ENCODE peak calls at places on chromosome 15, in six cellular contexts. One of them, this sample, is unnamed.

GRCh38 chr15:26970712-26971210 is at the start of gene GABRG3:
- DNase-seq in HEK293T: no peak
- DNase-seq in neuronal stem cell: peak
- DNase-seq in AG09319: no peak
- DNase-seq in COR-L47: peak
- DNase-seq in Peyer's patch: no peak
- DNase-seq in this sample: peak

GRCh38 chr15:92599394-92599970 is 56.1 kb downstream of the FAM174B start:
- DNase-seq in HEK293T: no peak
- DNase-seq in neuronal stem cell: no peak
- DNase-seq in AG09319: no peak
- DNase-seq in COR-L47: no peak
- DNase-seq in Peyer's patch: no peak
- DNase-seq in this sample: no peak

GRCh38 chr15:88621789-88622604 is 857 bp downstream of the AEN start:
- DNase-seq in HEK293T: no peak
- DNase-seq in neuronal stem cell: no peak
- DNase-seq in AG09319: no peak
- DNase-seq in COR-L47: no peak
- DNase-seq in Peyer's patch: peak
- DNase-seq in this sample: no peak

GRCh38 chr15:22895465-22896190 is 57.2 kb downstream of the NIPA2 start:
- DNase-seq in HEK293T: no peak
- DNase-seq in neuronal stem cell: no peak
- DNase-seq in AG09319: no peak
- DNase-seq in COR-L47: no peak
- DNase-seq in Peyer's patch: no peak
- DNase-seq in this sample: no peak

GRCh38 chr15:90307661-90308060 is 42.2 kb downstream of the NGRN start:
- DNase-seq in HEK293T: no peak
- DNase-seq in neuronal stem cell: no peak
- DNase-seq in AG09319: no peak
- DNase-seq in COR-L47: no peak
- DNase-seq in Peyer's patch: no peak
- DNase-seq in this sample: no peak

GRCh38 chr15:96348112-96349027 is 17.9 kb downstream of the NR2F2 start:
- DNase-seq in HEK293T: no peak
- DNase-seq in neuronal stem cell: no peak
- DNase-seq in AG09319: no peak
- DNase-seq in COR-L47: no peak
- DNase-seq in Peyer's patch: no peak
- DNase-seq in this sample: peak

GRCh38 chr15:75233504-75234190 is 24.5 kb upstream of the GOLGA6C start:
- DNase-seq in HEK293T: no peak
- DNase-seq in neuronal stem cell: no peak
- DNase-seq in AG09319: no peak
- DNase-seq in COR-L47: no peak
- DNase-seq in Peyer's patch: no peak
- DNase-seq in this sample: no peak

GRCh38 chr15:70101459-70102113 is 3.9 kb upstream of the TLE3 start:
- DNase-seq in HEK293T: peak
- DNase-seq in neuronal stem cell: peak
- DNase-seq in AG09319: peak
- DNase-seq in COR-L47: peak
- DNase-seq in Peyer's patch: no peak
- DNase-seq in this sample: peak

GRCh38 chr15:94327356-94327936 is 96.1 kb downstream of the MCTP2 start:
- DNase-seq in HEK293T: peak
- DNase-seq in neuronal stem cell: no peak
- DNase-seq in AG09319: no peak
- DNase-seq in COR-L47: peak
- DNase-seq in Peyer's patch: no peak
- DNase-seq in this sample: peak

GRCh38 chr15:68574051-68574450 is 4.7 kb upstream of the CORO2B start:
- DNase-seq in HEK293T: no peak
- DNase-seq in neuronal stem cell: no peak
- DNase-seq in AG09319: no peak
- DNase-seq in COR-L47: no peak
- DNase-seq in Peyer's patch: no peak
- DNase-seq in this sample: no peak

GRCh38 chr15:98683821-98684220 is 35.5 kb downstream of the IGF1R start:
- DNase-seq in HEK293T: no peak
- DNase-seq in neuronal stem cell: no peak
- DNase-seq in AG09319: no peak
- DNase-seq in COR-L47: no peak
- DNase-seq in Peyer's patch: no peak
- DNase-seq in this sample: no peak